ENCODE peak calls at places on chromosomes 11 and 22, in nine cellular contexts. S is neural crest cell, W is brain microvascular endothelial cell, Z is tibial artery, K is kidney epithelial cell, J is OCI-LY7, D is astrocyte of the cerebellum, M is PC-3, X is upper lobe of right lung. F is an unnamed sample.

GRCh38 chr11:28735511-28735910 is 627.3 kb downstream of the METTL15 start:
- DNase-seq in S (no peak), Z (no peak), J (no peak), X (no peak), D (no peak), M (no peak), W (no peak), K (no peak), F (no peak)

GRCh38 chr22:39718921-39719320 is 148.4 kb downstream of the CACNA1I start:
- DNase-seq in K (no peak), D (no peak), M (no peak), J (no peak), Z (peak; percentile 43), W (no peak), X (peak; percentile 33), S (no peak), F (no peak)

GRCh38 chr22:33518405-33518804 is 401.9 kb downstream of the LARGE1 start:
- DNase-seq in J (no peak), Z (no peak), S (no peak), D (no peak), X (no peak), W (no peak), M (no peak), K (no peak), F (no peak)

GRCh38 chr11:19432370-19433163 is 191.8 kb upstream of the E2F8 start:
- DNase-seq in J (peak; percentile 77), X (no peak), D (peak; percentile 93), K (no peak), S (no peak), Z (no peak), W (peak; percentile 58), M (peak; percentile 72), F (peak; percentile 30)

GRCh38 chr11:111540114-111540920 is at the start of gene LAYN:
- DNase-seq in M (no peak), D (no peak), X (peak; percentile 74), K (no peak), J (no peak), S (peak; percentile 47), Z (peak; percentile 79), W (peak; percentile 12), F (no peak)

GRCh38 chr11:130737041-130737830 is 179.0 kb downstream of the SNX19 start:
- DNase-seq in K (no peak), S (no peak), Z (no peak), X (no peak), M (no peak), W (peak; percentile 20), D (no peak), J (no peak), F (no peak)

GRCh38 chr11:111365722-111366559 is 13.1 kb downstream of the POU2AF1 start:
- DNase-seq in K (no peak), J (no peak), Z (no peak), M (no peak), D (no peak), X (no peak), S (no peak), W (no peak), F (no peak)

GRCh38 chr11:129117595-129118350 is 74.4 kb downstream of the ARHGAP32 start:
- DNase-seq in M (peak; percentile 77), J (peak; percentile 45), W (peak; percentile 63), X (no peak), S (peak; percentile 49), D (peak; percentile 64), Z (no peak), K (peak; percentile 28), F (peak; percentile 19)

GRCh38 chr11:46890665-46891064 is 27.7 kb downstream of the LRP4 start:
- DNase-seq in D (no peak), J (no peak), S (no peak), M (peak; percentile 14), X (no peak), W (no peak), Z (no peak), K (no peak), F (peak; percentile 49)

GRCh38 chr11:44032304-44033085 is 15.3 kb upstream of the ACCSL start:
- DNase-seq in M (no peak), D (no peak), X (peak; percentile 78), K (no peak), J (no peak), Z (peak; percentile 95), S (no peak), W (peak; percentile 92), F (peak; percentile 34)

GRCh38 chr11:110028904-110029303 is 64.3 kb upstream of the ZC3H12C start:
- DNase-seq in J (no peak), M (no peak), K (no peak), Z (no peak), W (no peak), X (no peak), S (no peak), D (no peak), F (no peak)

GRCh38 chr11:27700351-27701261 is at the start of gene BDNF:
- DNase-seq in S (no peak), X (peak; percentile 65), Z (no peak), K (no peak), D (no peak), W (no peak), M (peak; percentile 53), J (no peak), F (no peak)

GRCh38 chr11:13135385-13136271 is 126.5 kb downstream of the RASSF10 start:
- DNase-seq in S (peak; percentile 28), Z (no peak), J (no peak), X (no peak), D (peak; percentile 95), K (no peak), M (no peak), W (peak; percentile 81), F (no peak)

GRCh38 chr22:24421428-24421931 is 5.9 kb upstream of the ADORA2A start:
- DNase-seq in S (no peak), D (no peak), X (no peak), J (peak; percentile 79), K (no peak), M (peak; percentile 14), W (no peak), Z (no peak), F (no peak)

DNA sequence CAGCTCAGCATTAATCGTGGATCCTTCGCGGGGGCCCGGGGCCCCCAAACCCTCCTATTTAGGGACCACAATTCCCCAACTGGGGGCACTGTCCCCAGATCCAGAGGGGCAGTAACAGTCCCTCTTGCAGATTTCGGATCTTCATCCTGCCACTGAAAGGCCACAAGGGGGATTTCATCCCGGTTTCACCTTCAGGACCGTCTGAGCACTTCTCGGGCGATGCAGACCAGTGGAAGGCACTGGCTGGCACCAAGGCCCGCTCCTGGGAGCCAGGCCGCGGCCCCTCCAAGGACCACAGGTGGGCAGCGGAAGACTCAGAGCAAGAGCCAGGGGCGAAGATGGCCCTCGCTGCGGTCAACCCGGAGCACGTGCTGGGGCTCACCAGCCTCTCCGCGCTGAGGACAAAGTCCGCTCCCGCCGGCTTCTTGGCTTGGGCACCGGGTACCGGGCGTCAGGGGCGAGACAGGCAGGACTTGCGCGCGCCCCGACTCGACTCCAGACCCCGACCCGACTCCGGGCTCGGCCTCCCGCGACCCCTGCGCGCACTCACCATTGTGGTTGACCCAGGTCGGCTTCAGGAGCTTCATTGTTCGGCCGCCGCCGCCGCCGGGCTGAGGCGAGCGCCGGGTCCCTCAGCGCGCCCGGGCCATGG is 517 bp downstream of the HIRA start:
- DNase-seq in K (no peak), S (peak; percentile 38), W (no peak), J (peak; percentile 47), D (no peak), M (peak; percentile 7), X (peak; percentile 70), Z (no peak), F (no peak)
- TF ChIP-seq CTCF in K (peak; percentile 7), S (peak; percentile 50), W (peak; percentile 49), J (peak; percentile 56), D (peak; percentile 33), M (peak; percentile 14), X (no peak), Z (no peak), F (peak; percentile 34)

DNA sequence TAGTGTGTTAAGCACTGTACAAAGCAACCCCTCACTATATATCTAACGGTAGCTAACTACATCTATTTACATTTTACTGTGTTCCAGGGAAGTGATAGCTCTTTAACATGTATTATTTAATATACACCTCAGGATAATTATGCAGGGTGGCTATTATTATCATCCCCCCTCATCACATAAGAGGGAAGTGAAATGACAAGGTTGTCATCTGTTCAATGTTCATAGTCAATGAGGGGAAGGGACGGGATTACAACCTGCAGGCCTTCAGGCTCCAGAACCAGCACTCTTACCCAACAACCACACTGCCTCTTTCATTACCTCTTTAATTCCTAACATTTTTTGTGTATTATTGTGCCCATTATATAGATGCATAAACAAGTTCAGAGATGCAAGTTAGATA is 238.7 kb upstream of the ANO3 start:
- DNase-seq in X (no peak), Z (no peak), K (no peak), M (no peak), W (no peak), J (no peak), D (no peak), S (no peak), F (no peak)
- TF ChIP-seq CTCF in X (no peak), Z (no peak), K (no peak), M (no peak), W (no peak), J (no peak), D (no peak), S (no peak), F (no peak)

GRCh38 chr22:36979016-36979415 is 40.2 kb downstream of the TST start:
- DNase-seq in Z (no peak), M (no peak), W (no peak), S (no peak), K (no peak), D (no peak), X (no peak), J (no peak), F (no peak)

GRCh38 chr22:36981247-36981775 is 37.9 kb downstream of the TST start:
- DNase-seq in W (no peak), D (no peak), S (no peak), K (no peak), Z (no peak), X (no peak), M (no peak), J (no peak), F (no peak)

GRCh38 chr22:36985490-36985889 is 33.8 kb downstream of the TST start:
- DNase-seq in K (no peak), X (no peak), W (no peak), D (no peak), S (no peak), Z (no peak), M (no peak), J (no peak), F (no peak)

GRCh38 chr22:36979511-36979910 is 39.7 kb downstream of the TST start:
- DNase-seq in J (no peak), M (no peak), W (no peak), Z (no peak), D (no peak), K (no peak), S (no peak), X (no peak), F (no peak)

DNA sequence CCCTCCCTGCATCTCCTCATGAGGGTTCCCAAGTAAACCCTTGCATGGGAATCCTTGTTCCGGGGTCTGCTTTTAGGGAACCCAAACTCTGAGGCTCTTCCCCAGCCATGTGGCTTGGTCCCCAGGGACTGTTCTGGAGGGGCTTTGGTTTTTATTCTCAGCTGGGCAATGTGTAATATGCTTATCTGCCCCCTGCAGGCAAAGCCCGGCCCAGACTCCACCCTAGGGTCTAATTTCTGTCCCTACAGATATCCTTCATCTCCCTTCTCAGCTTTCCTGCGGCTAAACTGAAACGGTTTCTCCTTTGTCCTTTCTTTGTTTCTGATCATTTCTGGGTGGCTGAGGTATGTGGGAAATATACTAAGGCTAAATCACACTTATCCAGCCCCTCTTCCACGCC is 37.1 kb downstream of the TST start:
- DNase-seq in S (no peak), Z (no peak), K (no peak), W (no peak), J (peak; percentile 29), M (no peak), X (no peak), D (no peak), F (no peak)
- TF ChIP-seq CTCF in S (peak; percentile 25), Z (no peak), K (no peak), W (peak; percentile 27), J (peak; percentile 51), M (peak; percentile 38), X (no peak), D (no peak), F (peak; percentile 28)

GRCh38 chr11:72821920-72822799 is 7.9 kb downstream of the ATG16L2 start:
- DNase-seq in M (peak; percentile 95), J (peak; percentile 80), K (no peak), D (peak; percentile 55), Z (peak; percentile 93), S (peak; percentile 94), W (peak; percentile 76), X (peak; percentile 93), F (peak; percentile 61)
- TF ChIP-seq CTCF in M (no peak), J (peak; percentile 58), K (peak; percentile 16), D (no peak), Z (peak; percentile 10), S (peak; percentile 27), W (peak; percentile 18), X (peak; percentile 25), F (peak; percentile 7)

F was measured in retinal pigment epithelial cell.